ENCODE peak calls at places on chromosomes 3 and 15, in four cellular contexts. A is astrocyte, L is glutamatergic neuron, M is lower lobe of right lung. G is an unnamed sample.

GRCh38 chr3:87901141-87901540 is 157.7 kb downstream of the CGGBP1 start:
- DNase-seq in A (no peak), L (no peak), M (no peak), G (no peak)

GRCh38 chr3:25592510-25592968 is 72.2 kb downstream of the TOP2B start:
- DNase-seq in A (peak), L (no peak), M (no peak), G (no peak)

GRCh38 chr15:88637841-88638625 is 783 bp upstream of the ISG20 start:
- DNase-seq in A (no peak), L (no peak), M (no peak), G (peak)

GRCh38 chr3:61667417-61668213 is 106.2 kb downstream of the PTPRG start:
- DNase-seq in A (no peak), L (no peak), M (no peak), G (no peak)

GRCh38 chr3:52391096-52391495 is 53.8 kb downstream of the SEMA3G start:
- DNase-seq in A (no peak), L (no peak), M (no peak), G (peak)

GRCh38 chr3:163043074-163043473 is 1546.5 kb downstream of the OTOL1 start:
- DNase-seq in A (no peak), L (no peak), M (no peak), G (no peak)

GRCh38 chr3:71530903-71531535 is 52.5 kb downstream of the FOXP1 start:
- DNase-seq in A (no peak), L (no peak), M (no peak), G (no peak)

GRCh38 chr3:118990818-118991560 is 43.7 kb downstream of the IGSF11 start:
- DNase-seq in A (no peak), L (no peak), M (no peak), G (no peak)

GRCh38 chr3:58609990-58610389 is 32.8 kb upstream of the FAM107A start:
- DNase-seq in A (peak), L (no peak), M (no peak), G (peak)

GRCh38 chr15:92770641-92771040 is 115.1 kb upstream of the FAM174B start:
- DNase-seq in A (no peak), L (no peak), M (no peak), G (no peak)

GRCh38 chr15:55372701-55373440 is 35.3 kb downstream of the CCPG1 start:
- DNase-seq in A (no peak), L (no peak), M (no peak), G (no peak)

DNA sequence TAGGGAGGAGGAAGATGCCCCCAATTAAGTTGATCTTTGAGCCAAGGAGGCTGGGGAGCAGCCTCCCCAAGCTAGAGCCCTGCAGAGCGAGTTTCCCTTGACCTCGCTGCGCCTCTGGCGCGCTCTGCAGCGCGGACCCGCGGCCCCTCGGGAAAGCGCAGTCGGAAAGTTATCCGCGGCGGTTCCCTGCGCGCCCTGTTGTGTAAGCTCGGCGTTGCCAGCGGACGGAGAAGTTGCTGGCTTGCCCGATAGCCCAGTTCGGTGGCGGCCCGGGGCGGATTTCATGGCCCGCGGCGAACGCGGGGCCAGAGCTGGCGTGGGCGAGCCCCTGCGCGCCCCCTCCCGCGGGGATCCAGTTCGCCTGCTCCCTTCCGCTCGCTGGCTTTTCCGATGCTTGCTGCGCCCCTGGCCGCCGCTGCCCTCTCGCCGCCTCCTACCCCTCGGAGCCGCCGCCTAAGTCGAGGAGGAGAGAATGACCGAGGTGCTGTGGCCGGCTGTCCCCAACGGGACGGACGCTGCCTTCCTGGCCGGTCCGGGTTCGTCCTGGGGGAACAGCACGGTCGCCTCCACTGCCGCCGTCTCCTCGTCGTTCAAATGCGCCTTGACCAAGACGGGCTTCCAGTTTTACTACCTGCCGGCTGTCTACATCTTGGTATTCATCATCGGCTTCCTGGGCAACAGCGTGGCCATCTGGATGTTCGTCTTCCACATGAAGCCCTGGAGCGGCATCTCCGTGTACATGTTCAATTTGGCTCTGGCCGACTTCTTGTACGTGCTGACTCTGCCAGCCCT is 576 bp downstream of the P2RY1 start:
- DNase-seq in A (peak), L (peak), M (peak), G (no peak)
- TF ChIP-seq CTCF in A (no peak), L (no peak), M (peak), G (peak)

GRCh38 chr3:182490601-182491485 is 302.5 kb upstream of the ATP11B start:
- DNase-seq in A (peak), L (no peak), M (no peak), G (no peak)
- TF ChIP-seq CTCF in A (peak), L (peak), M (peak), G (peak)

GRCh38 chr15:52199271-52199670 is 8.1 kb upstream of the GNB5 start:
- DNase-seq in A (no peak), L (no peak), M (no peak), G (no peak)
- TF ChIP-seq CTCF in A (no peak), L (no peak), M (no peak), G (no peak)

GRCh38 chr3:166011771-166012170 is 174.5 kb upstream of the BCHE start:
- DNase-seq in A (no peak), L (no peak), M (no peak), G (no peak)

DNA sequence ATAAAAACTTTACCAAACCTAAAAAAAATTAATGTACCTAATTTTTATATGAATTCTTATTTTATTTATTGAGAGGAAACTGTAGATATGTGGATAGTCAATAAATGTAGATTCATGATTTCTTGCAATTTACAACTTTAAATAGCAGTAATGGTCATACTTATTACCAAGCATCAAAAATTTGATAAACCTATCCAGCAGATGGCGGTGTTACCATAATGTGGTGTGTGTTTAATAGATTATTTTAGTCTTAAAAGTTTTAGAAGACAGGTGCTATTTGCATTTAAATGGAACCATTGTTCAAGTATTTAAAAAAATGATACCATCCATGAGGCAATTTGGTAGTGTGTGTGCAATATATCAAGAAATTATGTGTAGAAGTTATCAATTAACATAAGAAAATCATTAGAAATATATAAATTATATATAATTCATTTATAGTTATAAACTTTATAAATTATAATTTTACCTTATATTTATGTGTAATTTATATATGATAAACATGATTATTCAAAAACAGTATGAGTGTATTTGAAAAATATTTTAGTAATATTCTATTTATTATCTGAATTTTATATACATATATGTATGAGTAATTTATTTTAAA is 176.0 kb upstream of the BCHE start:
- DNase-seq in A (peak), L (no peak), M (no peak), G (no peak)
- TF ChIP-seq CTCF in A (peak), L (peak), M (peak), G (peak)

GRCh38 chr3:157499342-157499963 is 3.8 kb downstream of the VEPH1 start:
- DNase-seq in A (peak), L (peak), M (peak), G (no peak)
- TF ChIP-seq CTCF in A (no peak), L (no peak), M (no peak), G (peak)

GRCh38 chr3:12508316-12508715 is 24.0 kb downstream of the TSEN2 start:
- DNase-seq in A (peak), L (peak), M (no peak), G (no peak)

GRCh38 chr3:12506201-12506600 is 21.9 kb downstream of the TSEN2 start:
- DNase-seq in A (no peak), L (no peak), M (no peak), G (no peak)

GRCh38 chr3:12507871-12508281 is 23.6 kb downstream of the TSEN2 start:
- DNase-seq in A (peak), L (peak), M (no peak), G (no peak)

GRCh38 chr3:12512534-12513101 is 28.3 kb downstream of the TSEN2 start:
- DNase-seq in A (no peak), L (no peak), M (no peak), G (no peak)

DNA sequence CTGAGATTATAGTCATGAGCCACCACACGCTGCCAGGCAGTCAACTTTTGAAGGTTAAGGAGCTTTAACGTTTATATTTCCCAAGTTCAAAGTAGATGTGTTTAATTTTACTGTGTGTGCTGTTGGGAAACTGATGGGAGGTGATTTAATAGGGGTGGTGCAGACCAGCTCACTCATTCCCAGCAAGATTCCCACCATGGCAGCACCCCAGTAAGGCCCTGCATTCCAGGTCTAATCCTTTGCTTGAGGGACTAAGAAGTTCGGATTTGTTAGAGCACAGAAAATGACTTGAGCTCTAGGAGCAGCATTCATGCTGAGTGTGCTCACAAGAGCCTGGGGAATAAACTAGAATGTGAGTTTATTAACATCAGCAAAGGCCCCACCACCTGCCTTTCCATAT is 25.2 kb downstream of the TSEN2 start:
- DNase-seq in A (no peak), L (no peak), M (no peak), G (no peak)
- TF ChIP-seq CTCF in A (no peak), L (no peak), M (no peak), G (no peak)